ENCODE peak calls at places on chromosome 16, in six cellular contexts. One of them, this sample, is unnamed.

GRCh38 chr16:22075776-22076175 is 16.6 kb upstream of the VWA3A start:
- DNase-seq in hepatic stellate cell: no peak
- DNase-seq in neuronal stem cell: no peak
- DNase-seq in RWPE1: no peak
- DNase-seq in tibial artery: no peak
- DNase-seq in colonic mucosa: no peak
- DNase-seq in this sample: no peak

GRCh38 chr16:59543641-59544040 is 809.5 kb upstream of the GOT2 start:
- DNase-seq in tibial artery: no peak
- DNase-seq in RWPE1: peak
- DNase-seq in neuronal stem cell: no peak
- DNase-seq in colonic mucosa: no peak
- DNase-seq in hepatic stellate cell: no peak
- DNase-seq in this sample: no peak

GRCh38 chr16:22206847-22207714 is 1.0 kb downstream of the EEF2K start:
- DNase-seq in neuronal stem cell: no peak
- DNase-seq in hepatic stellate cell: no peak
- DNase-seq in tibial artery: peak
- DNase-seq in colonic mucosa: peak
- DNase-seq in RWPE1: peak
- DNase-seq in this sample: peak

GRCh38 chr16:894841-895240 is 75.9 kb downstream of the LMF1 start:
- DNase-seq in tibial artery: no peak
- DNase-seq in neuronal stem cell: no peak
- DNase-seq in hepatic stellate cell: no peak
- DNase-seq in colonic mucosa: no peak
- DNase-seq in RWPE1: no peak
- DNase-seq in this sample: no peak

GRCh38 chr16:89031715-89032659 is 55.0 kb upstream of the CBFA2T3 start:
- DNase-seq in tibial artery: peak
- DNase-seq in RWPE1: no peak
- DNase-seq in hepatic stellate cell: no peak
- DNase-seq in colonic mucosa: peak
- DNase-seq in neuronal stem cell: no peak
- DNase-seq in this sample: peak

GRCh38 chr16:84198401-84198800 is 7.4 kb downstream of the ADAD2 start:
- DNase-seq in hepatic stellate cell: peak
- DNase-seq in RWPE1: peak
- DNase-seq in neuronal stem cell: no peak
- DNase-seq in colonic mucosa: no peak
- DNase-seq in tibial artery: no peak
- DNase-seq in this sample: no peak

GRCh38 chr16:12754824-12755543 is 48.7 kb downstream of the CPPED1 start:
- DNase-seq in colonic mucosa: no peak
- DNase-seq in tibial artery: no peak
- DNase-seq in hepatic stellate cell: no peak
- DNase-seq in neuronal stem cell: no peak
- DNase-seq in RWPE1: no peak
- DNase-seq in this sample: no peak

GRCh38 chr16:67112591-67113399 is 3.1 kb downstream of the PHAF1 start:
- DNase-seq in RWPE1: no peak
- DNase-seq in hepatic stellate cell: no peak
- DNase-seq in neuronal stem cell: no peak
- DNase-seq in tibial artery: no peak
- DNase-seq in colonic mucosa: peak
- DNase-seq in this sample: no peak

GRCh38 chr16:30018731-30019158 is 4.3 kb upstream of the C16orf92 start:
- DNase-seq in tibial artery: no peak
- DNase-seq in RWPE1: no peak
- DNase-seq in hepatic stellate cell: no peak
- DNase-seq in colonic mucosa: no peak
- DNase-seq in neuronal stem cell: no peak
- DNase-seq in this sample: no peak

GRCh38 chr16:76668207-76668725 is 391.1 kb downstream of the CNTNAP4 start:
- DNase-seq in RWPE1: no peak
- DNase-seq in colonic mucosa: no peak
- DNase-seq in neuronal stem cell: peak
- DNase-seq in tibial artery: no peak
- DNase-seq in hepatic stellate cell: no peak
- DNase-seq in this sample: no peak

GRCh38 chr16:48903054-48903453 is 293.1 kb upstream of the N4BP1 start:
- DNase-seq in hepatic stellate cell: no peak
- DNase-seq in RWPE1: no peak
- DNase-seq in colonic mucosa: no peak
- DNase-seq in neuronal stem cell: no peak
- DNase-seq in tibial artery: no peak
- DNase-seq in this sample: no peak

GRCh38 chr16:57998484-57998883 is 2.0 kb downstream of the ZNF319 start:
- DNase-seq in hepatic stellate cell: no peak
- DNase-seq in RWPE1: peak
- DNase-seq in colonic mucosa: peak
- DNase-seq in tibial artery: no peak
- DNase-seq in neuronal stem cell: no peak
- DNase-seq in this sample: peak

GRCh38 chr16:86299882-86300490 is 210.3 kb upstream of the FOXF1 start:
- DNase-seq in colonic mucosa: no peak
- DNase-seq in neuronal stem cell: no peak
- DNase-seq in hepatic stellate cell: no peak
- DNase-seq in RWPE1: no peak
- DNase-seq in tibial artery: no peak
- DNase-seq in this sample: no peak

GRCh38 chr16:3912373-3912772 is 31.9 kb upstream of the CREBBP start:
- DNase-seq in tibial artery: no peak
- DNase-seq in RWPE1: no peak
- DNase-seq in hepatic stellate cell: no peak
- DNase-seq in colonic mucosa: no peak
- DNase-seq in neuronal stem cell: no peak
- DNase-seq in this sample: no peak

GRCh38 chr16:55842369-55843104 is 9.6 kb upstream of the CES1 start:
- DNase-seq in RWPE1: peak
- DNase-seq in colonic mucosa: no peak
- DNase-seq in neuronal stem cell: peak
- DNase-seq in hepatic stellate cell: peak
- DNase-seq in tibial artery: no peak
- DNase-seq in this sample: no peak

GRCh38 chr16:78705694-78706093 is 606.2 kb downstream of the WWOX start:
- DNase-seq in neuronal stem cell: no peak
- DNase-seq in tibial artery: no peak
- DNase-seq in RWPE1: peak
- DNase-seq in hepatic stellate cell: no peak
- DNase-seq in colonic mucosa: no peak
- DNase-seq in this sample: no peak